ENCODE peak calls at places on chromosome 5, in ten cellular contexts. U is foreskin keratinocyte, F is glutamatergic neuron, Y is AG09319, L is epithelial cell of proximal tubule, V is cardiac fibroblast, Z is ovary, D is lower leg skin, R is endothelial cell, S is thoracic aorta. J is an unnamed sample.

GRCh38 chr5:151491059-151491458 is 43.7 kb downstream of the SLC36A1 start:
- DNase-seq in S (no peak), F (no peak), Y (no peak), Z (no peak), U (no peak), R (no peak), L (no peak), V (no peak), D (no peak), J (no peak)

GRCh38 chr5:116492016-116492623 is 82.5 kb downstream of the SEMA6A start:
- DNase-seq in Z (no peak), L (peak), Y (peak), D (peak), U (peak), V (peak), F (no peak), S (no peak), R (no peak), J (no peak)

GRCh38 chr5:141766152-141766551 is 84.1 kb upstream of the ARAP3 start:
- DNase-seq in Y (no peak), V (no peak), D (no peak), R (no peak), F (no peak), L (no peak), U (no peak), S (no peak), Z (no peak), J (no peak)

GRCh38 chr5:145237843-145238242 is 597.3 kb downstream of the PRELID2 start:
- DNase-seq in S (no peak), R (peak), V (peak), D (no peak), Z (no peak), F (peak), U (peak), L (no peak), Y (no peak), J (no peak)

GRCh38 chr5:19125956-19126713 is 861.9 kb downstream of the CDH18 start:
- DNase-seq in F (no peak), V (no peak), Y (no peak), S (no peak), U (no peak), R (no peak), L (no peak), D (no peak), Z (no peak), J (no peak)

GRCh38 chr5:39424751-39425524 is at the start of gene DAB2:
- DNase-seq in L (peak), Z (peak), R (peak), D (peak), U (peak), F (peak), Y (peak), V (peak), S (peak), J (peak)

GRCh38 chr5:88885043-88885442 is 2.1 kb upstream of the MEF2C start:
- DNase-seq in S (no peak), L (no peak), V (no peak), F (no peak), U (no peak), R (no peak), Z (no peak), D (no peak), Y (no peak), J (no peak)

GRCh38 chr5:124440471-124440870 is 306.0 kb downstream of the ZNF608 start:
- DNase-seq in S (no peak), R (no peak), V (no peak), Y (no peak), U (no peak), F (no peak), D (no peak), Z (no peak), L (no peak), J (no peak)

GRCh38 chr5:150278916-150279315 is 10.7 kb downstream of the CAMK2A start:
- DNase-seq in L (no peak), R (no peak), Z (no peak), D (no peak), F (no peak), U (no peak), V (peak), S (no peak), Y (no peak), J (no peak)

GRCh38 chr5:149532413-149532812 is 18.8 kb downstream of the CSNK1A1 start:
- DNase-seq in Z (no peak), Y (no peak), L (no peak), U (no peak), F (no peak), V (no peak), S (no peak), D (no peak), R (no peak), J (no peak)

GRCh38 chr5:141864371-141865370 is 13.5 kb downstream of the PCDH1 start:
- DNase-seq in S (no peak), U (no peak), L (no peak), F (no peak), R (no peak), D (no peak), Z (no peak), Y (no peak), V (no peak), J (no peak)

GRCh38 chr5:56659991-56660390 is 155.4 kb upstream of the MAP3K1 start:
- DNase-seq in V (no peak), U (no peak), F (no peak), L (no peak), S (no peak), Z (no peak), D (no peak), R (no peak), Y (no peak), J (no peak)

GRCh38 chr5:108193021-108193795 is 188.7 kb downstream of the FBXL17 start:
- DNase-seq in V (peak), U (peak), D (no peak), F (no peak), S (no peak), L (peak), Z (no peak), Y (peak), R (no peak), J (no peak)

GRCh38 chr5:131595088-131596033 is 39.7 kb downstream of the RAPGEF6 start:
- DNase-seq in V (no peak), Y (no peak), D (no peak), U (no peak), F (no peak), R (no peak), Z (no peak), S (no peak), L (no peak), J (no peak)

GRCh38 chr5:76402251-76402879 is 720 bp upstream of the IQGAP2 start:
- DNase-seq in S (no peak), F (peak), V (no peak), Z (peak), U (no peak), Y (no peak), L (no peak), D (peak), R (peak), J (no peak)

GRCh38 chr5:149125386-149125891 is 15.9 kb upstream of the ABLIM3 start:
- DNase-seq in Y (no peak), U (peak), V (no peak), L (no peak), F (peak), S (no peak), R (peak), Z (no peak), D (no peak), J (no peak)

GRCh38 chr5:96408276-96408777 is 24.7 kb downstream of the PCSK1 start:
- DNase-seq in R (no peak), U (peak), V (peak), Z (peak), L (no peak), S (no peak), F (no peak), Y (no peak), D (no peak), J (no peak)

GRCh38 chr5:59367791-59368394 is 525.6 kb downstream of the PDE4D start:
- DNase-seq in Y (peak), D (peak), Z (peak), R (peak), S (no peak), V (peak), U (peak), F (peak), L (peak), J (no peak)

GRCh38 chr5:169149317-169149716 is 151.6 kb downstream of the SLIT3 start:
- DNase-seq in V (no peak), U (no peak), Y (no peak), R (peak), L (no peak), Z (no peak), D (no peak), S (no peak), F (no peak), J (no peak)

GRCh38 chr5:127705120-127705892 is 2.1 kb downstream of the CCDC192 start:
- DNase-seq in S (peak), D (no peak), R (no peak), U (peak), F (no peak), V (peak), L (no peak), Z (peak), Y (peak), J (no peak)

GRCh38 chr5:54304031-54304430 is 6.3 kb downstream of the ARL15 start:
- DNase-seq in D (no peak), Y (no peak), V (no peak), S (no peak), R (no peak), Z (no peak), U (no peak), F (no peak), L (no peak), J (no peak)

GRCh38 chr5:148659641-148660345 is 5.5 kb upstream of the HTR4 start:
- DNase-seq in L (no peak), R (no peak), S (no peak), Y (no peak), D (no peak), U (no peak), Z (no peak), V (no peak), F (no peak), J (no peak)

GRCh38 chr5:132205385-132206125 is 22.1 kb downstream of the P4HA2 start:
- DNase-seq in Z (no peak), R (no peak), V (peak), Y (no peak), U (no peak), F (peak), S (no peak), D (no peak), L (no peak), J (no peak)

GRCh38 chr5:2629035-2629434 is 122.4 kb downstream of the IRX2 start:
- DNase-seq in U (no peak), V (no peak), L (no peak), D (no peak), Z (no peak), S (no peak), Y (no peak), R (no peak), F (no peak), J (no peak)

DNA sequence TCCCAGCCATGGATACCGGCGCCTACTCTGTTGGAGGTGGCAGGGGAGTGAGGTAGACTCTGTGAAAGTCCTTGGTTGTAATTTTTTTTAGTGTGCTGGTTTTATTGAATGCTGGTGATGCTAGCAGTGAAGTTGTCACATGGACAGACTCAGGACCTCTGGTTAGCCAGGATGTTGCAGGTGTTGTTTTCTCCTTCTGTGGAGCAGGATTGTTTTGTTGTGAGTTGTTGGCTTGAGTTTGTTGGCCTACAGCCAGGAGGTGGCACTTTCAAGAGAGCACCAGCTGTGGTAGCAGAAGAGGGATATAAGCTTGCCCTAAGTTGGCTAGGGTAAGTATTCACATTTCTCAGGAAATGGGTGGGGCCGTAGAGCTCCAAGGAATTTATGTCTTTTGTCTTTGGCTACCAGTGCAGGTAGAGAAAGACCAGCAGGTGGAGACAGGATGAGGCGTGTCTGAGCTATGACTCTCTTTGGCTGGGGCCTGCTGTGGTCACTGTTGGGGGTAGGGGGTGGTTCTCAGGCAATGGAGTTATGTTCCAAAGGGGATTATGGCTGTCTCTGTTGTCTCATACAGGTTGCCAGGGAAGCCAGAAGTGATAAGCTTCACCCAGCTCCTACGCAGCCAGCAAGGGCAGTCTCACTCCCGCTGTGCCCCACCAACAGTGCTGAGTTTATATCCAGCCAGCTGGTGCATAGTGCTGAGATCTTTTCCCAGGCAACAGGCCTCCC is 248.7 kb downstream of the TAF11L14 start:
- DNase-seq in Z (no peak), R (no peak), S (no peak), V (no peak), L (no peak), D (no peak), F (no peak), U (peak), Y (no peak), J (no peak)
- TF ChIP-seq CTCF in Z (no peak), R (no peak), S (no peak), V (no peak), L (no peak), D (no peak), F (no peak), U (peak), Y (no peak), J (no peak)

DNA sequence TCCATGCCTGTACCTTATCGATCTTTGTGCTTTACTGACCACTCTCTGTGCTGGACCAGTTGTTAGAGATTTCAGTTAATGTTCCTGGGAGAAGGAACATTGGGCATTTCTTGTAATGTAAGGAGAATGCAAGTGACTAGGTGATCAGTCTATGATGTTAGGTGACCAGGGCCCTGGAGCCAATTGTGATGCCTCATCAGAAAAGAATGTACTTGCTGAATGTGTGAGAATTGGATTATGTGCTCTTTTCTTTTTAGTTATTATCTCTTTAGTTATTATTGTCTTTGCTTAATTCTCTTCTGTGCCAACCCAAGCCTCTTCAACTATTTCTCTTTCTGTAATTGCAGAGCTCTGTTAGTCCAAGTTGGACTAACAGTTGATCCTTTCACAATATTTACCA is 92.9 kb downstream of the LRRC70 start:
- DNase-seq in U (no peak), S (no peak), D (no peak), R (no peak), Y (no peak), L (no peak), V (no peak), Z (no peak), F (no peak), J (no peak)
- TF ChIP-seq CTCF in U (no peak), S (no peak), D (no peak), R (no peak), Y (no peak), L (no peak), V (no peak), Z (no peak), F (no peak), J (no peak)

DNA sequence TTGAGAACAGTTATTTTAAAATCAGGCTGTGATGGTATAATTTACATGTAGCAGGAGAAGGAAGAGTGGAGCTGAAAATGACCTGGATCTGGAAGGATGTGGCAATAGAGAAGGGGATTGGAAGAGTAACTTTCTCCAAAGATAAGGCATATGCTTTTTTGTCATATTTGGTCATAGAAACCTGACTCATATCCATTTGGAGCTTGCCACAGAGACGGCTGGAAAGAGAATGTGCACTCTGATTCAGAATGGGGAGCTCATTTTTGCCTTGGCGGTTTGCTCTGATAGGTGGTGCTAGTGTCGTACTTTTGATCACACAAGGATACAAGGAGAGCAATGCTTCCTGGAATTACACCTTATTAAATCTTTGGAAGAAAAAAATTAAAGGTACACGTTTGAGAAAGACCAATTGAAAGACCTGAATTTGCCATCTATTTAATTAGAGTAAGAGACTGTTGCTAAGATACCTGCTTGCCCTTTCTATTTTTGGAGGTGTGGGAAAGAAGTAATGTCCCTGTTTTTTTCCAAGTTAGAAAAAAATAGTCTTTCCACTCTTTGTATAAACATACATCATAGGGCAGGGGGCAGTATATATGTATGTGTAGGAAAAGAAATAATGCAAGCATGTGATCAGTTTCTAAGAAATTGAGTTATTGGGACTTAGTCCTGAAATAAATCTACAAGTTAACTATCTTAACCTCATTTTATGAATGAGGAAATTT is 5.4 kb downstream of the LSM11 start:
- DNase-seq in V (peak), R (no peak), F (no peak), S (no peak), D (no peak), L (no peak), Z (no peak), U (no peak), Y (no peak), J (no peak)
- TF ChIP-seq CTCF in V (no peak), R (no peak), F (no peak), S (peak), D (no peak), L (no peak), Z (no peak), U (peak), Y (no peak), J (no peak)

GRCh38 chr5:133916914-133917313 is 51.5 kb downstream of the C5orf15 start:
- DNase-seq in V (no peak), Z (no peak), F (no peak), D (no peak), U (no peak), S (no peak), Y (no peak), R (no peak), L (no peak), J (no peak)

GRCh38 chr5:133918731-133919130 is 49.7 kb downstream of the C5orf15 start:
- DNase-seq in F (no peak), Z (no peak), L (no peak), Y (no peak), V (no peak), R (no peak), U (no peak), D (no peak), S (no peak), J (no peak)

GRCh38 chr5:133918316-133918715 is 50.1 kb downstream of the C5orf15 start:
- DNase-seq in Z (no peak), U (no peak), D (no peak), F (no peak), L (no peak), R (no peak), S (no peak), V (no peak), Y (no peak), J (no peak)

GRCh38 chr5:133921069-133921468 is 47.4 kb downstream of the C5orf15 start:
- DNase-seq in R (no peak), Y (no peak), U (no peak), Z (no peak), F (no peak), L (no peak), V (no peak), S (no peak), D (no peak), J (no peak)

DNA sequence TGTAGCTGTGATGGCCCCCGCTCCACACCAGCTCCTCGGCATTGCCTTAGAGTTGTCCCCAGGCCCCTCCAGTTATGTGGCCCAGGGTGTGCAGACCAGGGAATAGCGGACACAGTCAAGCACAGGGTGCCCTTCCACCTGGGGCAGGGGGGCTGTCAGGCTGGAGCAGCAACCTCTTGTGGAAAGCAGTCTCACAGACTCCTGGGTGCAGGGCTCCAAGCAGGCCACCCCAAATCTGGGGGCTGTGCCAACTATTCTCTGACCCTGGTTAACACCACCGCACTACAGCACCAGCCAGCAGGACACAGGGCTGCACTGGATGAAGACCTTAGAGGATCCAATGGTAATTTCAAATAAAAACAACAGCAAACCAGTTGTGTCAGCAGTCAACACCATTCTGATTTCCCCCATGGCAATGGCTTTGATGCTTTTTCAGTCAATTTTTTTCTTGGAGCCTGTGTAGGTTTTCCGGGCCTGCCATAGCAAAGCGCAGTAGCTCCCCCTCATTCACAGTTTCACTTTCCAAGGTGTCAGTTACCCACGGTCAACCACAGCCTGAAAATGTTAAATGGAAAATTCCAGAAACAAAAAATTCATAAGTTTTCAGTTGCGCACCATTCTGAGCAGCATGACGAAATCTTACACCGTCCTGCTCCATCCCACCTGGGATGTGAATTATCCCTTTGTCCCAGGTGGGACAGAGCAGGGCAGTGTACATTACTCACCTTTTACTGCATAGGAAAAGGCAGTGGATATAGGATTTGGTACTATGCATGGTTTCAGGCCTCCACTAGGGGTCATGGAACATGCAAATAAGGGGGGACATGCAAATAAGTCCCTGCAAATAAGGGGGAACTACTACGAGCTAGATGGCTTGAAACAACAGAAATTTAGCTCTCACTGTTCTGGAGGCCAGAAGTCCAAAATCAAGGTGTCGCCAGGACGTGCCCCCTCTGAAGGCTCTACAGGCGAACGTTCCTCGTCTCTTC is 49.0 kb downstream of the C5orf15 start:
- DNase-seq in V (no peak), F (no peak), L (no peak), D (no peak), S (no peak), Z (no peak), R (no peak), Y (no peak), U (no peak), J (no peak)
- TF ChIP-seq CTCF in V (peak), F (no peak), L (peak), D (no peak), S (no peak), Z (no peak), R (no peak), Y (peak), U (no peak), J (no peak)